ENCODE peak calls at places on chromosomes 2 and 18, in six cellular contexts. K is WERI-Rb-1, M is psoas muscle, R is PC-3, Z is uterus, T is GM12878. F is an unnamed sample.

GRCh38 chr2:170530284-170530745 is 184.8 kb upstream of the SP5 start:
- DNase-seq in K (peak; percentile 45), M (peak; percentile 89), R (peak; percentile 74), Z (peak; percentile 94), T (no peak), F (peak; percentile 78)

GRCh38 chr2:85674417-85674816 is 6.4 kb upstream of the SFTPB start:
- DNase-seq in K (no peak), M (no peak), R (no peak), Z (no peak), T (no peak), F (no peak)

GRCh38 chr2:230842473-230842872 is 22.3 kb upstream of the ITM2C start:
- DNase-seq in K (no peak), M (no peak), R (no peak), Z (no peak), T (no peak), F (peak; percentile 23)

GRCh38 chr2:137938204-137938603 is 26.1 kb upstream of the HNMT start:
- DNase-seq in K (no peak), M (no peak), R (no peak), Z (no peak), T (no peak), F (no peak)

GRCh38 chr2:235373171-235373570 is 120.7 kb upstream of the AGAP1 start:
- DNase-seq in K (no peak), M (no peak), R (no peak), Z (no peak), T (no peak), F (peak; percentile 15)

GRCh38 chr18:21053127-21053526 is 58.5 kb downstream of the ROCK1 start:
- DNase-seq in K (no peak), M (no peak), R (peak; percentile 16), Z (no peak), T (no peak), F (no peak)

GRCh38 chr2:186687774-186688173 is 6.1 kb upstream of the FAM171B start:
- DNase-seq in K (no peak), M (no peak), R (no peak), Z (no peak), T (no peak), F (no peak)

GRCh38 chr18:62975785-62976184 is 260.4 kb downstream of the PHLPP1 start:
- DNase-seq in K (no peak), M (no peak), R (no peak), Z (no peak), T (no peak), F (no peak)

GRCh38 chr18:2848879-2849254 is 2.1 kb downstream of the EMILIN2 start:
- DNase-seq in K (no peak), M (no peak), R (no peak), Z (no peak), T (no peak), F (no peak)

GRCh38 chr2:88753833-88754584 is 62.5 kb downstream of the RPIA start:
- DNase-seq in K (no peak), M (no peak), R (no peak), Z (no peak), T (peak; percentile 41), F (no peak)

GRCh38 chr18:79749251-79750191 is 48.2 kb upstream of the KCNG2 start:
- DNase-seq in K (peak; percentile 6), M (no peak), R (no peak), Z (no peak), T (no peak), F (no peak)

GRCh38 chr2:54457326-54458023 is 1.3 kb downstream of the SPTBN1 start:
- DNase-seq in K (peak; percentile 67), M (peak; percentile 68), R (peak; percentile 55), Z (peak; percentile 37), T (no peak), F (peak; percentile 59)

GRCh38 chr2:4139711-4140110 is 436.3 kb downstream of the DCDC2C start:
- DNase-seq in K (no peak), M (no peak), R (no peak), Z (no peak), T (no peak), F (no peak)

GRCh38 chr2:188813846-188814245 is 160.3 kb upstream of the COL3A1 start:
- DNase-seq in K (no peak), M (no peak), R (no peak), Z (no peak), T (no peak), F (peak; percentile 34)

GRCh38 chr2:230643576-230644291 is 68.9 kb upstream of the CAB39 start:
- DNase-seq in K (no peak), M (no peak), R (no peak), Z (no peak), T (no peak), F (no peak)

GRCh38 chr2:231540017-231540416 is 9.8 kb upstream of the NMUR1 start:
- DNase-seq in K (no peak), M (no peak), R (no peak), Z (no peak), T (no peak), F (no peak)

GRCh38 chr18:58785171-58785805 is 79.4 kb upstream of the ZNF532 start:
- DNase-seq in K (no peak), M (no peak), R (peak; percentile 98), Z (peak; percentile 43), T (no peak), F (peak; percentile 83)

GRCh38 chr18:11366410-11366809 is 217.0 kb upstream of the PIEZO2 start:
- DNase-seq in K (no peak), M (no peak), R (no peak), Z (no peak), T (no peak), F (peak; percentile 1)

GRCh38 chr2:70959271-70959761 is 19.1 kb upstream of the ANKRD53 start:
- DNase-seq in K (no peak), M (no peak), R (no peak), Z (no peak), T (no peak), F (no peak)

GRCh38 chr2:27095745-27096651 is 9.4 kb downstream of the KHK start:
- DNase-seq in K (peak; percentile 73), M (peak; percentile 83), R (peak; percentile 23), Z (peak; percentile 52), T (no peak), F (peak; percentile 39)

GRCh38 chr2:16039823-16040222 is 99.5 kb downstream of the MYCN start:
- DNase-seq in K (no peak), M (no peak), R (no peak), Z (no peak), T (no peak), F (no peak)

GRCh38 chr2:62304429-62305417 is 108.8 kb downstream of the B3GNT2 start:
- DNase-seq in K (peak; percentile 62), M (peak; percentile 65), R (peak; percentile 79), Z (peak; percentile 63), T (peak; percentile 71), F (peak; percentile 33)

GRCh38 chr2:209556354-209556961 is 132.6 kb downstream of the MAP2 start:
- DNase-seq in K (peak; percentile 24), M (no peak), R (peak; percentile 73), Z (no peak), T (no peak), F (no peak)

GRCh38 chr18:47561316-47561715 is 309.9 kb upstream of the SKOR2 start:
- DNase-seq in K (no peak), M (no peak), R (no peak), Z (no peak), T (no peak), F (no peak)

GRCh38 chr2:74502720-74503505 is 3.5 kb upstream of the LBX2 start:
- DNase-seq in K (no peak), M (peak; percentile 90), R (no peak), Z (peak; percentile 61), T (no peak), F (peak; percentile 89)

GRCh38 chr2:117918608-117919007 is 95.3 kb downstream of the CCDC93 start:
- DNase-seq in K (peak; percentile 45), M (no peak), R (no peak), Z (no peak), T (no peak), F (no peak)

GRCh38 chr2:117917223-117917917 is 96.5 kb downstream of the CCDC93 start:
- DNase-seq in K (no peak), M (no peak), R (peak; percentile 20), Z (no peak), T (no peak), F (no peak)

DNA sequence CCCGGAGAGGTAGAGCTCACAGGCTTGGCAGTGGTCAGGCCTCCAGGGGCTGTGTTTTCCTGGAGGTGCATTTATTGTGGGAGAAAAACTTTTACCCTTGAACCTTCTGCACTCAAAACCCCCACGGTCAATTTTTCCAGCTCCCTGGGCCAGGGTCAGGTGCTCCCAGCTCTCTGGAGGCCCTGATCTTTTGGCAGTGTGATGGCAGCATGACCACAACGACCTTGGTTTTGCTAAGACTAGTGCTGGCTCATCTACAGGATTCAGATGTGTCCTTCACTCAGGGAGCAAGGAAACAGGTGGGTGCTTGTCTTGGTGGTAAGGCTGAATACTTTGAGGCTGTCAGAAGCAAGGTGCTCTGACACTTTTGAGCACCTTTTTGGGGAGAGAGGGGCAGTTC is 92.3 kb downstream of the CCDC93 start:
- DNase-seq in K (no peak), M (no peak), R (no peak), Z (no peak), T (no peak), F (no peak)
- H3K36me3 ChIP-seq in K (peaks cover 29% of the 10 kb centered on the region), M (peaks cover 66% of the 10 kb centered on the region), R (peaks cover 34% of the 10 kb centered on the region), Z (no peaks in the 10 kb centered on the region), T (peaks cover 5% of the 10 kb centered on the region), F (peaks cover 41% of the 10 kb centered on the region)

GRCh38 chr18:35247412-35248249 is 6.8 kb downstream of the ZNF397 start:
- DNase-seq in K (no peak), M (no peak), R (no peak), Z (no peak), T (no peak), F (no peak)
- H3K36me3 ChIP-seq in K (peaks cover 58% of the 10 kb centered on the region), M (peaks cover 96% of the 10 kb centered on the region), R (peaks cover 22% of the 10 kb centered on the region), Z (no peaks in the 10 kb centered on the region), T (peaks cover 2% of the 10 kb centered on the region), F (peaks cover 54% of the 10 kb centered on the region)

GRCh38 chr2:72180351-72180750 is 32.7 kb upstream of the CYP26B1 start:
- DNase-seq in K (no peak), M (no peak), R (no peak), Z (no peak), T (no peak), F (no peak)
- H3K36me3 ChIP-seq in K (no peaks in the 10 kb centered on the region), M (peaks cover 30% of the 10 kb centered on the region), R (peaks cover 1% of the 10 kb centered on the region), Z (no peaks in the 10 kb centered on the region), T (no peaks in the 10 kb centered on the region), F (no peaks in the 10 kb centered on the region)

GRCh38 chr18:45753251-45753650 is 29.3 kb downstream of the SLC14A1 start:
- DNase-seq in K (no peak), M (no peak), R (no peak), Z (no peak), T (no peak), F (no peak)

GRCh38 chr18:45760443-45761036 is 36.6 kb downstream of the SLC14A1 start:
- DNase-seq in K (no peak), M (no peak), R (no peak), Z (no peak), T (no peak), F (no peak)

GRCh38 chr18:45755936-45756335 is 32.0 kb downstream of the SLC14A1 start:
- DNase-seq in K (no peak), M (no peak), R (peak; percentile 54), Z (peak; percentile 49), T (no peak), F (peak; percentile 65)

GRCh38 chr18:45752681-45753080 is 28.7 kb downstream of the SLC14A1 start:
- DNase-seq in K (no peak), M (no peak), R (no peak), Z (no peak), T (no peak), F (no peak)

GRCh38 chr18:45757005-45757404 is 33.0 kb downstream of the SLC14A1 start:
- DNase-seq in K (no peak), M (no peak), R (no peak), Z (no peak), T (no peak), F (no peak)
- H3K36me3 ChIP-seq in K (no peaks in the 10 kb centered on the region), M (no peaks in the 10 kb centered on the region), R (no peaks in the 10 kb centered on the region), Z (no peaks in the 10 kb centered on the region), T (no peaks in the 10 kb centered on the region), F (no peaks in the 10 kb centered on the region)